ENCODE peak calls at places on chromosome 5, in four cellular contexts. H is HepG2, R is K562, D is H1. L is an unnamed sample.

GRCh38 chr5:11329676-11330075 is 568.6 kb upstream of the DAP start:
- DNase-seq in D (no peak), R (no peak), H (no peak), L (no peak)

GRCh38 chr5:103744159-103744558 is 181.6 kb upstream of the NUDT12 start:
- DNase-seq in H (no peak), R (no peak), D (no peak), L (no peak)

GRCh38 chr5:68169898-68170297 is 45.7 kb upstream of the PIK3R1 start:
- DNase-seq in H (no peak), R (no peak), D (no peak), L (no peak)

GRCh38 chr5:133256276-133256675 is 204.5 kb downstream of the HSPA4 start:
- DNase-seq in H (peak), D (no peak), R (peak), L (no peak)

GRCh38 chr5:78509884-78510769 is 138.4 kb downstream of the LHFPL2 start:
- DNase-seq in D (no peak), R (peak), H (no peak), L (no peak)

GRCh38 chr5:24401767-24402166 is 243.0 kb downstream of the CDH10 start:
- DNase-seq in D (no peak), R (no peak), H (no peak), L (peak)

GRCh38 chr5:165029471-165029870 is 1524.1 kb downstream of the MAT2B start:
- DNase-seq in R (no peak), D (peak), H (peak), L (peak)

GRCh38 chr5:154972476-154973080 is 31.7 kb downstream of the MRPL22 start:
- DNase-seq in R (peak), D (no peak), H (peak), L (peak)

GRCh38 chr5:76479973-76480667 is 77.0 kb downstream of the IQGAP2 start:
- DNase-seq in H (peak), R (peak), D (no peak), L (no peak)

GRCh38 chr5:78497573-78498533 is 137.4 kb downstream of the SCAMP1 start:
- DNase-seq in D (no peak), R (no peak), H (no peak), L (no peak)

GRCh38 chr5:73623929-73624404 is 2.0 kb upstream of the ARHGEF28 start:
- DNase-seq in R (no peak), D (no peak), H (peak), L (no peak)

GRCh38 chr5:123086376-123087055 is 2.5 kb upstream of the PRDM6 start:
- DNase-seq in D (no peak), H (no peak), R (no peak), L (no peak)

GRCh38 chr5:123087173-123088030 is 1.6 kb upstream of the PRDM6 start:
- DNase-seq in H (no peak), R (no peak), D (no peak), L (no peak)

GRCh38 chr5:123089572-123089970 is 530 bp downstream of the PRDM6 start:
- DNase-seq in D (no peak), H (peak), R (no peak), L (no peak)

GRCh38 chr5:123089971-123090640 is 1.1 kb downstream of the PRDM6 start:
- DNase-seq in H (no peak), R (no peak), D (no peak), L (no peak)

DNA sequence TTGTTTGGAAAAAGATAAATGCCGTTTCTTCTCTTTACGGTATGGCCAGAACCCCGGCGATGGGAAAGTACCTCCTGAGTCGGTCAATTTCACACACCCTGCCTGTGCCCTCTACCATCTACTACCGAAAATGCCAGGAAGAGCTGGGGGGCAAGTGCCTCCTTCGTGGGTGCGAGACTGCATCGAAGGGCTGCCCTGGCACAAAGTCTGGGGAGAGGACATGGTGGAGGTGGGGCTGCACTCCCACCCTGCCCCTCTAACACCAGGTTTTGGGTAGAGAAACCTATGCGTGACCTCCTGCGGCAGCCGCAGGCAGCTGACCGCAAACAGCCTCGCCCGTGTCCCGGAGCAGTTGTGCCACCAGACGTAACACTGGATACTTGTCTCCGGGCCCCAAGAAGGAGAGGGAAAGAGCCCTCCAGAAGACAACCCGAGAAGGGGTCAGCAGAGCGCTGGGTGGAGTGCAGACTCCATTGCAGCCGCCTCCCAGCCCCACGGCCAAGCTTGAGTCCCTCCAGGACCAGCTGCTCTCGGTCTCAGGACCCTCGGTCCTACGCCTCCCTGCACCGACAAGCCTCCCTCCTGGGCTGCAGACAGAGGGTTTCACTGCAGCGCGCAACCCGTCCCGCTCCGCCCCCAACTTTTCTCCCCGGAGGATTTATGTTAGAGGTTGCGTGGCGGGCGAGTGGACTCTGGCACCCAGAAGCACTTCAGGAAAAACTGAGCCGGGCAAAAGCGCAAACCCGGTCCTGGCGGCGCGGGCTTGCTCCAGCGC is 823 bp upstream of the PRDM6 start:
- DNase-seq in H (peak), D (no peak), R (no peak), L (no peak)
- TF ChIP-seq MAFK in H (no peak), D (no peak), R (no peak), L (no peak)

DNA sequence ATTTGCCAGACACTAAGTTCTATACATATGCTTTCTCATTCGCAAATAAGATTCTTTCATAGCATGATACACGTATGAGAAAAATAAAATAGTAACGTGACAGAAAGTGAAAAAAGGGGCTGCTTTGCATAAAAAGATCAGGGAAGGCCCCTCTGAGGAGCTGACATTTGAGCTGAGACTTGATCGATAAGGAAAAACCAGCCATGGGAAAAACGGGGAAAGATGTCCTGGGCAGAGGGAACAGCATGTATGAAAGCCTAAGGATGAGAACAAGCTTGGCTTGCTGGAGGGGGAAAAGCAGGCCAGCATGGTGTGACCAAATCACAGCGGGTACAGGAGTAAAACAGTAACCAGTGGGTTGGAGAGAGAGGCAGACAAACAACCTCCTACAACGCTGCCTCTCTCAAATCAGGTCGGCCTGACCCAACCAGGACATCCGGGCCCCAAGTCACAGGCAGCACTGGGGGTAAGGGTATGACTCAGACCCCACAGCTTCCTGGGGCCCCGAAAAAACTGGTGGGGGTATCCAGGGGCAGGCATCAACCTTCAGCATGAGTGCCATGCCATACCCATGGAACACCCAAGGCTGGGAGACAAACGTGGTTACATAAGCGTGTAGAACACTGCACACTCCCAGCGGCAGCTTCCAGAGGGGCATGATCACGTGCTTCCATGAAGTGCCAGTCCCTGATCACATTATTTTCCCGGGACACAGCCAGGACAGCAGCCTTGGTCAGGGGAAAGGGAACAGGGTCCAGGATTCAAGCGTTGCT is 2.2 kb downstream of the TNIP1 start:
- DNase-seq in R (no peak), H (no peak), D (no peak), L (no peak)
- TF ChIP-seq KDM1A in R (no peak), H (no peak), D (no peak), L (no peak)

GRCh38 chr5:139162448-139162847 is 35.7 kb downstream of the SIL1 start:
- DNase-seq in D (no peak), R (no peak), H (no peak), L (no peak)

GRCh38 chr5:139167533-139167932 is 30.6 kb downstream of the SIL1 start:
- DNase-seq in H (no peak), R (no peak), D (no peak), L (no peak)

GRCh38 chr5:139167952-139168720 is 30.0 kb downstream of the SIL1 start:
- DNase-seq in R (no peak), H (no peak), D (no peak), L (no peak)

GRCh38 chr5:139167052-139167451 is 31.1 kb downstream of the SIL1 start:
- DNase-seq in H (no peak), R (no peak), D (no peak), L (no peak)

GRCh38 chr5:139164020-139164419 is 34.1 kb downstream of the SIL1 start:
- DNase-seq in R (no peak), D (no peak), H (no peak), L (no peak)
- TF ChIP-seq RNF2 in R (no peak), D (no peak), H (no peak), L (no peak)

GRCh38 chr5:153523831-153524230 is 33.4 kb downstream of the GRIA1 start:
- DNase-seq in R (no peak), H (no peak), D (no peak), L (no peak)
- TF ChIP-seq MAFK in R (no peak), H (no peak), D (no peak), L (no peak)

L was measured in A549.